ENCODE peak calls at places on chromosomes 12 and 14, in seven cellular contexts. V is choroid plexus epithelial cell, J is transverse colon, Y is GM13976, Z is coronary artery, K is K562, D is kidney epithelial cell. T is an unnamed sample.

GRCh38 chr14:69695664-69696527 is 71.0 kb upstream of the SRSF5 start:
- DNase-seq in V (peak), J (peak), Y (no peak), Z (no peak), K (peak), D (no peak), T (no peak)

GRCh38 chr14:85532981-85533820 is 3.3 kb downstream of the FLRT2 start:
- DNase-seq in V (peak), J (no peak), Y (peak), Z (no peak), K (no peak), D (no peak), T (peak)

GRCh38 chr12:58765653-58766554 is 154.4 kb downstream of the LRIG3 start:
- DNase-seq in V (peak), J (no peak), Y (no peak), Z (no peak), K (no peak), D (no peak), T (no peak)

GRCh38 chr14:39229222-39229543 is 4.5 kb upstream of the MIA2 start:
- DNase-seq in V (no peak), J (no peak), Y (no peak), Z (no peak), K (no peak), D (no peak), T (no peak)

GRCh38 chr12:56628671-56629458 is 1.3 kb downstream of the BAZ2A start:
- DNase-seq in V (peak), J (peak), Y (peak), Z (peak), K (peak), D (no peak), T (peak)

GRCh38 chr12:29566441-29566840 is 69.0 kb upstream of the OVCH1 start:
- DNase-seq in V (peak), J (no peak), Y (no peak), Z (no peak), K (no peak), D (no peak), T (no peak)

GRCh38 chr14:99809864-99810854 is 16.9 kb downstream of the EML1 start:
- DNase-seq in V (no peak), J (no peak), Y (no peak), Z (peak), K (no peak), D (no peak), T (no peak)

GRCh38 chr14:20630340-20631022 is 11.0 kb downstream of the OR6S1 start:
- DNase-seq in V (peak), J (peak), Y (no peak), Z (no peak), K (peak), D (no peak), T (peak)

GRCh38 chr12:2244013-2244861 is 191.4 kb downstream of the CACNA1C start:
- DNase-seq in V (peak), J (peak), Y (no peak), Z (no peak), K (no peak), D (peak), T (no peak)

GRCh38 chr14:31556191-31556590 is 5.0 kb upstream of the NUBPL start:
- DNase-seq in V (no peak), J (no peak), Y (no peak), Z (no peak), K (no peak), D (no peak), T (no peak)

GRCh38 chr12:45986646-45987338 is 3.6 kb downstream of the SCAF11 start:
- DNase-seq in V (no peak), J (no peak), Y (no peak), Z (no peak), K (no peak), D (no peak), T (no peak)

GRCh38 chr14:22524784-22525161 is 64.3 kb downstream of the DAD1 start:
- DNase-seq in V (no peak), J (no peak), Y (no peak), Z (no peak), K (no peak), D (no peak), T (no peak)

GRCh38 chr12:78121969-78122610 is 291.4 kb downstream of the NAV3 start:
- DNase-seq in V (peak), J (no peak), Y (no peak), Z (no peak), K (no peak), D (no peak), T (no peak)

GRCh38 chr12:78119351-78119918 is 288.7 kb downstream of the NAV3 start:
- DNase-seq in V (no peak), J (no peak), Y (no peak), Z (no peak), K (no peak), D (no peak), T (no peak)

GRCh38 chr12:78118486-78118885 is 287.8 kb downstream of the NAV3 start:
- DNase-seq in V (peak), J (no peak), Y (no peak), Z (no peak), K (no peak), D (no peak), T (no peak)

GRCh38 chr12:78118036-78118435 is 287.3 kb downstream of the NAV3 start:
- DNase-seq in V (peak), J (no peak), Y (no peak), Z (no peak), K (no peak), D (no peak), T (no peak)

DNA sequence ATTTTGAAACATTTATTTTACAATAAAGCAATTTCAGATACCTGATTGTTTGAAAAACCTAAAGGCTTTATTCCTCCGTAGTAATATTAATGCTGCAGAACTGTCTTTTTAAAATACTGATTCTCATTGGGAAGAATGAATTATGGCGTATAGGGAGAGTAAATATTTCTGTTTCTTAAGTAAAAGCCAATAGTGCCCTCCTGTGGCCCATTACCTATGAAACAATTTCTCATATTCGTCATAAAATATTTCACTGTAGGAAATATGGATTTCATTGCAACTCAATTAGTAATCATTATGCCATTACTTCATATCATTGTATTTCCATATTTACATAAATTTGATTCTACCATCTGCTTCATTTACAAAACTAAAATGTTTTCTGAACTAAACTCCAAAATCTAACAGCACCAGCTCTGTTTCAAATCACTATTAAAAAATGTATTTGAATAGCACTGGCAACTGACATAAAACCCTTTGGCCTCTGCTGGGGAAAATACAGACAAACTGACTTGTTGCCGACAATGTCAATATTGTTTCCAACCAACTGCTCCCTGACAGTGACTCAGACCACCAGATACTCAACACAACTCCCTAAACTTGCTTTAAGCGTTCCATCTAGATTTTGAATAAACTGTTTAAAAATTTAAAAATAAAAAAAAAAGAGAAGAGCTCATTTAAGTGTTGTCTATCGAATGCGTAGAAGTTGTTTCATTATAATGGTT is 290.3 kb downstream of the NAV3 start:
- DNase-seq in V (peak), J (no peak), Y (peak), Z (no peak), K (no peak), D (no peak), T (no peak)
- TF ChIP-seq CTCF in V (peak), J (peak), Y (no peak), Z (no peak), K (no peak), D (no peak), T (no peak)

GRCh38 chr14:103886304-103887169 is 39.2 kb upstream of the PPP1R13B start:
- DNase-seq in V (peak), J (no peak), Y (no peak), Z (peak), K (peak), D (no peak), T (no peak)
- TF ChIP-seq CTCF in V (peak), J (no peak), Y (no peak), Z (no peak), K (peak), D (peak), T (no peak)

DNA sequence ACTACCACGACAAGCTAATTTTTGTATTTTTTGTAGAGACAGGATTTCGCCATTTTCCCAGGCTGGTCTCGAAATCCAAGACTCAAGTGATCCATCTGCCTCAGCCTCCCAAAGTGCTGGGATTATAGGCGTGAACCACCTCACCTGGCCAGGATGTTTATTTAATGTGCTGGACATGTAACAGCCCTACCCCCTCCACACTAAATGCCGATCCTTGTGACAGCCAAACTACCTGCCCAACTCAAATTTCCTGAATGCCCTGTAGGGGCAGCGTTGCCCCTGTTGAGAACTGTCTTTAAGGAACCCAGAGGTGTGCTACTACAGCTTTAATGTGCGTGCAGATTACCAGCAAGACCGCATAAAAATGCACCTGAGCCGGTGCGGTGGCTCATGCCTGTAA is 48.1 kb downstream of the KCNK13 start:
- DNase-seq in V (no peak), J (no peak), Y (no peak), Z (no peak), K (no peak), D (no peak), T (peak)
- TF ChIP-seq CTCF in V (peak), J (no peak), Y (no peak), Z (no peak), K (no peak), D (peak), T (no peak)

GRCh38 chr14:78595797-78596196 is 425.6 kb downstream of the NRXN3 start:
- DNase-seq in V (peak), J (no peak), Y (no peak), Z (no peak), K (no peak), D (no peak), T (peak)
- TF ChIP-seq CTCF in V (peak), J (no peak), Y (no peak), Z (no peak), K (no peak), D (peak), T (no peak)

GRCh38 chr12:94071258-94071657 is 77.1 kb upstream of the PLXNC1 start:
- DNase-seq in V (no peak), J (no peak), Y (no peak), Z (no peak), K (no peak), D (no peak), T (no peak)
- TF ChIP-seq CTCF in V (no peak), J (no peak), Y (no peak), Z (no peak), K (no peak), D (no peak), T (no peak)

DNA sequence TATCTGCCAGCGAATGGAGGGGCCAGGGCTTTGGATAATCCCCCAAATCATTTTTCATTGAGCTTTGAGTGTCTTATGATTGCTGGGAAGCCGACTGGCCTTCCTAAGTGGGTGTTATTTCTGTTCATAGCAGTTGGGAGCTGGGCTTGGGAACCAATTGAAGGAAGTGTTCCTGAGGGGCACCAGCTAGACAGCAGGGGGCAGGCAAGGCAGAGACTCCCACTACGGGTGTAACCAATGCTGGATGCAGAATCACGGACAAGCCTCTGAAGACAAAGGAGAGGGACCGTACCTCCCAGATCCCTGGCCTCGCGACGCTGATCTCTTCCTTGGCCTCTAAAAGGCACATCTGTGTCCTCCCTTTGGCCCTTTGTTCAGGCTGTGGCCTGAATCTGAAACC is 149.0 kb upstream of the PRMT8 start:
- DNase-seq in V (peak), J (no peak), Y (peak), Z (no peak), K (peak), D (no peak), T (peak)
- TF ChIP-seq CTCF in V (peak), J (peak), Y (no peak), Z (no peak), K (peak), D (peak), T (peak)

GRCh38 chr12:122449317-122449716 is 26.8 kb upstream of the CLIP1 start:
- DNase-seq in V (peak), J (no peak), Y (no peak), Z (no peak), K (no peak), D (peak), T (no peak)
- TF ChIP-seq CTCF in V (no peak), J (peak), Y (no peak), Z (no peak), K (no peak), D (no peak), T (no peak)